ENCODE peak calls at places on chromosomes 3 and 15, in nine cellular contexts. W, V, C, T, M, Q, Z, O and U are unnamed samples.

GRCh38 chr3:33130144-33130543 is 16.3 kb downstream of the CRTAP start:
- DNase-seq in V (no peak), Q (no peak), M (no peak), Z (no peak), O (no peak), W (no peak), T (no peak), C (no peak), U (no peak)

GRCh38 chr3:38632989-38633388 is 16.5 kb downstream of the SCN5A start:
- DNase-seq in W (no peak), T (no peak), Q (no peak), V (no peak), M (no peak), Z (no peak), C (no peak), O (no peak), U (no peak)

GRCh38 chr15:38714309-38715072 is 149.9 kb upstream of the RASGRP1 start:
- DNase-seq in W (peak; percentile 21), T (no peak), V (no peak), M (no peak), C (no peak), O (no peak), Z (peak; percentile 94), Q (no peak), U (no peak)

GRCh38 chr3:168989396-168989795 is 674.1 kb downstream of the MECOM start:
- DNase-seq in M (no peak), O (no peak), W (peak; percentile 55), T (peak; percentile 11), Q (no peak), V (no peak), Z (peak; percentile 31), C (no peak), U (no peak)

GRCh38 chr3:72259755-72260589 is 475.0 kb upstream of the PROK2 start:
- DNase-seq in C (peak; percentile 50), T (no peak), O (no peak), V (no peak), Q (no peak), M (no peak), W (no peak), Z (no peak), U (no peak)

GRCh38 chr3:65412591-65412990 is 626.1 kb downstream of the MAGI1 start:
- DNase-seq in C (peak; percentile 71), W (no peak), O (peak; percentile 67), Q (no peak), Z (no peak), T (peak; percentile 64), M (no peak), V (peak; percentile 91), U (no peak)

GRCh38 chr15:48794697-48795134 is 16.2 kb downstream of the CEP152 start:
- DNase-seq in W (no peak), Z (peak; percentile 47), O (peak; percentile 21), M (no peak), C (no peak), T (no peak), V (no peak), Q (no peak), U (no peak)

GRCh38 chr3:117117188-117117936 is 407.8 kb downstream of the TUSC7 start:
- DNase-seq in V (no peak), M (no peak), W (no peak), T (no peak), Q (no peak), O (peak; percentile 42), Z (no peak), C (no peak), U (no peak)

GRCh38 chr3:134650431-134651346 is at the start of gene KY:
- DNase-seq in Q (no peak), C (peak; percentile 87), W (no peak), Z (peak; percentile 60), O (peak; percentile 80), V (no peak), T (peak; percentile 45), M (no peak), U (no peak)

GRCh38 chr15:70856884-70857546 is 3.1 kb upstream of the LARP6 start:
- DNase-seq in V (peak; percentile 68), Q (no peak), Z (peak; percentile 99), T (peak; percentile 67), C (no peak), W (peak; percentile 82), M (peak; percentile 58), O (no peak), U (no peak)

DNA sequence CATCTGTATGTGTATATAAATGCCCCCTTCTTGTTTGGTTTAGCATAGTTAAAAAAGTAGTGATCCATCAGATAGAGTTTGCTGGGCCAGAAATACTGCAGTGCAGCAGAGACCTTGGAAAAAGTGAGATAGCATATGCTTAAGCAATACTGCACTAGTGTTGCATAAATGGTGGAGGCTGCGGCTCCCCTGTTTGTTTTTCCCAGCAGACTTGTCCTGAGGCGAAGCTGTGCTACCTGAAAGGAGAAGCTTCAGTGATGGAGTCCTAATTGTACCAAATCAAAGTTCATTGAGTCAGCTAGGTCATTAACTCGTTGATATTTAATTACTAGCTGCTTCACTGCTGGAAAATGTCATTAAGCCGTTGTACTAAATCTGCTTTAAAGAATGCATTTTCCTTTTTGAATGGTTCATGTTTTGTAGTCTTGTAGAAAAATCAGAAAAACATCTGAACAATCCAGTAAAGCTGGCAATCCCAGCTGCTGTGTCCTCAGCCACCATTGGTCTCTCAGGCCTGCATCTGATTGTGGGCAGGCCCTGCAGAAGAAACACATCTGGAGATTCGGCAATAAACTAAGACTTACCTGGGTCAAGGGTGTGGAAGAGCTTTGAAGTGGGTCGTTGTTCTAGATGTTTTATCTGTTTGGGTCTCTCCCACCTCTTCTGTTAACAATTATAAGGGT is 169.6 kb downstream of the B3GALNT1 start:
- DNase-seq in C (no peak), Q (no peak), Z (peak; percentile 49), V (no peak), T (peak; percentile 25), O (no peak), W (no peak), M (no peak), U (no peak)
- H3K27ac ChIP-seq in C (no peak overlapping the region), Q (no peak overlapping the region), Z (no peak overlapping the region), V (no peak overlapping the region), T (no peak overlapping the region), O (no peak overlapping the region), W (no peak overlapping the region), M (no peak overlapping the region), U (no peak overlapping the region)

DNA sequence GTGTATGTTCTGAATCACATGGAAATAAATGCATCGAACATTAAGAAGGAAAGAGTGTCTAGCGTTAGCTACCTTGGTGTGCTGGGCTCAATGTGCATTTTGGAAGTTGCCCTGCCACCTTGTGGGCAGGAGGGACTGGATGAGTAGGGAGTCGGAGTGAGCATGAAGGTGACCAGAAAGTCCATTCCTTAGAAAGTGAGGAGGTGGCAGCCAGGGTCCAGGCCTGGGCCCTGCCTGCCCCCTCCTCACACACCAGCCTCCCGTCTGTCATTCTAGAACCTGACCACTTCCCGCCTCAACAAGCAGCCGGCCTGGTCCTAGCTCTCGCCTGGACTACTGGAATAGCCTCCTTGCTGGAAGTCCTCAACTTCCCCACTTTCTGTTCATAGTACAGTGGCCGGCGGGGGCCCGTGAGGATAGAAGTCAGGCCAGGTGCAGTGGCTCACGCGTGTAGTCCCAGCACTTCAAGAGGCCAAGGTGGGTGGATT is 10.2 kb upstream of the GATA2 start:
- DNase-seq in O (no peak), M (no peak), C (peak; percentile 72), Q (no peak), Z (no peak), V (no peak), T (no peak), W (no peak), U (no peak)
- TF ChIP-seq CTCF in O (peak; percentile 17), M (no peak), C (peak; percentile 68), Q (no peak), Z (no peak), V (no peak), T (peak; percentile 25), W (no peak), U (no peak)

GRCh38 chr15:90337256-90337655 is 14.8 kb upstream of the ZNF774 start:
- DNase-seq in T (no peak), V (no peak), M (no peak), Q (no peak), Z (no peak), C (no peak), O (no peak), W (no peak), U (no peak)
- H3K27ac ChIP-seq in T (no peak overlapping the region), V (no peak overlapping the region), M (no peak overlapping the region), Q (no peak overlapping the region), Z (no peak overlapping the region), C (no peak overlapping the region), O (no peak overlapping the region), W (peak overlapping the region; percentile 56), U (peak overlapping the region; percentile 63)

GRCh38 chr3:14371573-14372474 is 30.6 kb upstream of the SLC6A6 start:
- DNase-seq in W (peak; percentile 41), V (peak; percentile 92), O (no peak), M (peak; percentile 15), Z (peak; percentile 38), C (no peak), Q (no peak), T (peak; percentile 78), U (peak; percentile 17)
- TF ChIP-seq CTCF in W (no peak), V (no peak), O (no peak), M (no peak), Z (peak; percentile 11), C (peak; percentile 29), Q (no peak), T (no peak), U (no peak)

GRCh38 chr3:23474580-23475357 is 271.6 kb downstream of the UBE2E2 start:
- DNase-seq in V (no peak), W (no peak), Z (no peak), Q (no peak), C (no peak), M (no peak), O (no peak), T (no peak), U (no peak)
- H3K27ac ChIP-seq in V (no peak overlapping the region), W (no peak overlapping the region), Z (no peak overlapping the region), Q (no peak overlapping the region), C (no peak overlapping the region), M (no peak overlapping the region), O (no peak overlapping the region), T (no peak overlapping the region), U (no peak overlapping the region)